ENCODE peak calls at places on chromosomes 1 and 21, in six cellular contexts. One of them, this sample, is unnamed.
A peak's percentile ranks its signal among the peaks of the same experiment; 100 is the strongest.

GRCh38 chr1:35180776-35181374 is 12.1 kb downstream of the SFPQ start:
- DNase-seq in esophagus squamous epithelium: no peak
- DNase-seq in GM23338: no peak
- DNase-seq in IMR-90: peak; percentile 44
- DNase-seq in psoas muscle: no peak
- DNase-seq in PC-3: no peak
- DNase-seq in this sample: no peak

GRCh38 chr1:43711524-43712386 is 4.4 kb downstream of the ST3GAL3 start:
- DNase-seq in GM23338: no peak
- DNase-seq in esophagus squamous epithelium: no peak
- DNase-seq in psoas muscle: no peak
- DNase-seq in PC-3: peak; percentile 65
- DNase-seq in IMR-90: peak; percentile 91
- DNase-seq in this sample: no peak

GRCh38 chr1:6059866-6060265 is 14.2 kb downstream of the KCNAB2 start:
- DNase-seq in psoas muscle: no peak
- DNase-seq in GM23338: no peak
- DNase-seq in IMR-90: no peak
- DNase-seq in PC-3: peak; percentile 86
- DNase-seq in esophagus squamous epithelium: no peak
- DNase-seq in this sample: no peak

GRCh38 chr1:7300893-7301292 is 470.2 kb upstream of the VAMP3 start:
- DNase-seq in esophagus squamous epithelium: no peak
- DNase-seq in IMR-90: peak; percentile 98
- DNase-seq in GM23338: no peak
- DNase-seq in PC-3: peak; percentile 66
- DNase-seq in psoas muscle: no peak
- DNase-seq in this sample: no peak

GRCh38 chr1:87592156-87592555 is 263.5 kb downstream of the LMO4 start:
- DNase-seq in PC-3: no peak
- DNase-seq in psoas muscle: no peak
- DNase-seq in esophagus squamous epithelium: no peak
- DNase-seq in IMR-90: no peak
- DNase-seq in GM23338: no peak
- DNase-seq in this sample: no peak

GRCh38 chr1:14945132-14946010 is 208.2 kb upstream of the TMEM51 start:
- DNase-seq in psoas muscle: no peak
- DNase-seq in esophagus squamous epithelium: no peak
- DNase-seq in PC-3: peak; percentile 15
- DNase-seq in GM23338: peak; percentile 68
- DNase-seq in IMR-90: peak; percentile 90
- DNase-seq in this sample: peak; percentile 67

GRCh38 chr1:208008534-208008933 is 97.6 kb upstream of the CD34 start:
- DNase-seq in GM23338: no peak
- DNase-seq in PC-3: no peak
- DNase-seq in IMR-90: no peak
- DNase-seq in psoas muscle: no peak
- DNase-seq in esophagus squamous epithelium: no peak
- DNase-seq in this sample: no peak

GRCh38 chr1:212609701-212610574 is 1.4 kb downstream of the ATF3 start:
- DNase-seq in esophagus squamous epithelium: no peak
- DNase-seq in psoas muscle: no peak
- DNase-seq in IMR-90: no peak
- DNase-seq in PC-3: peak; percentile 51
- DNase-seq in GM23338: no peak
- DNase-seq in this sample: no peak

GRCh38 chr21:46503922-46504539 is 45.3 kb downstream of the DIP2A start:
- DNase-seq in PC-3: no peak
- DNase-seq in IMR-90: no peak
- DNase-seq in GM23338: no peak
- DNase-seq in esophagus squamous epithelium: no peak
- DNase-seq in psoas muscle: no peak
- DNase-seq in this sample: no peak

GRCh38 chr1:155242805-155243358 is 12.4 kb downstream of the ENTREP3 start:
- DNase-seq in esophagus squamous epithelium: no peak
- DNase-seq in IMR-90: no peak
- DNase-seq in psoas muscle: no peak
- DNase-seq in GM23338: no peak
- DNase-seq in PC-3: no peak
- DNase-seq in this sample: no peak
- H3K4me3 ChIP-seq in esophagus squamous epithelium: peak overlapping the region; percentile 77
- H3K4me3 ChIP-seq in IMR-90: no peak overlapping the region
- H3K4me3 ChIP-seq in psoas muscle: peak overlapping the region; percentile 69
- H3K4me3 ChIP-seq in GM23338: peak overlapping the region; percentile 70
- H3K4me3 ChIP-seq in PC-3: peak overlapping the region; percentile 77
- H3K4me3 ChIP-seq in this sample: peak overlapping the region; percentile 78

GRCh38 chr21:26850116-26850643 is 5.0 kb upstream of the ADAMTS1 start:
- DNase-seq in PC-3: peak; percentile 80
- DNase-seq in esophagus squamous epithelium: no peak
- DNase-seq in IMR-90: peak; percentile 59
- DNase-seq in psoas muscle: no peak
- DNase-seq in GM23338: peak; percentile 76
- DNase-seq in this sample: no peak
- H3K27ac ChIP-seq in PC-3: no peak overlapping the region
- H3K27ac ChIP-seq in esophagus squamous epithelium: no peak overlapping the region
- H3K27ac ChIP-seq in IMR-90: peak overlapping the region; percentile 33
- H3K27ac ChIP-seq in psoas muscle: no peak overlapping the region
- H3K27ac ChIP-seq in GM23338: no peak overlapping the region
- H3K27ac ChIP-seq in this sample: peak overlapping the region; percentile 63

DNA sequence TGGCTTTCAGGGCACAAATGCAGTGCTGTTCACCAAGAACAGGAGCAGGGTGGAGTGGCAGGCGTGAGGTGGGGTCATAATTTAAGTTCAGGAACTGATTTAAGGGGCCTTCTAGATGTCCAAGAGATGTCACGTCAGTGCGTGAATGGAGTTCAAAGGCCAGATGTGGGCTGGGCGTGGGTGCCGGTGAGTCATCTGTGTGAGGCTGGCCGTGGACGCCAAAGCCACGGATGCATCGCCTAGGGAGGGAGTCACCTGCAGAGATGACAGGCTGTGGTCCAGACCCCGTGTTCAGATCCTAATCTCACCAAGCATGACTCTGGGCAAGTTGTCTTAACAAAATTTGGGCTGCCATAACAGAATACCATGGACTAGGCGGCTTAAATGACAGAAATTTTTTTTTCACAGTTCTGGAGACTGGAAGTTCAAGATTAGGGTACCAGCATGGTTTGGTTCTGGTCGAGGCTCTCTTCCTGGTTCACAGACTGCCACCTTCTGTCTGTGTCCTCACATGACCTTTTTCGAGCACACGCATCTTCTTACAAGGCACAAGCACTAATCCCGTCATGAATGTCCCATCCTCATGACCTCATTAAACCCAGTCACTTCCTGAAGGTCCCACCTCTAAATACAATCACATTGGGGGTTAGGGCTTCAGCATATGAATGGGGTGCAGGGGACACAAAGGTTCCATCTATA is 109.6 kb downstream of the PRDM2 start:
- DNase-seq in PC-3: no peak
- DNase-seq in esophagus squamous epithelium: no peak
- DNase-seq in psoas muscle: no peak
- DNase-seq in GM23338: no peak
- DNase-seq in IMR-90: peak; percentile 7
- DNase-seq in this sample: no peak
- TF ChIP-seq CTCF in PC-3: peak; percentile 12
- TF ChIP-seq CTCF in esophagus squamous epithelium: no peak
- TF ChIP-seq CTCF in psoas muscle: no peak
- TF ChIP-seq CTCF in GM23338: peak; percentile 42
- TF ChIP-seq CTCF in IMR-90: no peak
- TF ChIP-seq CTCF in this sample: no peak

DNA sequence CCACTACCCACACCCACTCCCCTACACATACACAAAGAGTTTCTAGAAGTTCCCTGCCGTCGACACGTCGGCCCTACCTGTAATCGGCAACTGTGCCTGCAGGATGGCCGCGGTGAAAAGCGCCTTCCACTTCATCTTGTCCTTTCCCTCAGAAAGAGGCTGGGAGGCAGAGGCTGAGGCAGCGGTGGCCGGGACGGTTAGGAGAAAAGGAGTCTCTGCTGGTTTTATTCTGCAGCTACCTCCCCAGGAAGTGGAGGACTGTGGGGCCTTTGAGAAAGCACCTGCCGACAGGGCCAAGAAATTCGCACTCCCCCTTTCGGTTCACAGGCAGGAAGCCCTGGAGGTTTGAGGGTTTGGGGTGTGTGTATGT is at the start of gene CD247:
- DNase-seq in GM23338: no peak
- DNase-seq in PC-3: no peak
- DNase-seq in psoas muscle: no peak
- DNase-seq in esophagus squamous epithelium: no peak
- DNase-seq in IMR-90: no peak
- DNase-seq in this sample: no peak
- H3K4me3 ChIP-seq in GM23338: no peak within 1 kb of the TSS
- H3K4me3 ChIP-seq in PC-3: no peak within 1 kb of the TSS
- H3K4me3 ChIP-seq in psoas muscle: no peak within 1 kb of the TSS
- H3K4me3 ChIP-seq in esophagus squamous epithelium: peak within 1 kb of the TSS; percentile 47
- H3K4me3 ChIP-seq in IMR-90: no peak within 1 kb of the TSS
- H3K4me3 ChIP-seq in this sample: no peak within 1 kb of the TSS

DNA sequence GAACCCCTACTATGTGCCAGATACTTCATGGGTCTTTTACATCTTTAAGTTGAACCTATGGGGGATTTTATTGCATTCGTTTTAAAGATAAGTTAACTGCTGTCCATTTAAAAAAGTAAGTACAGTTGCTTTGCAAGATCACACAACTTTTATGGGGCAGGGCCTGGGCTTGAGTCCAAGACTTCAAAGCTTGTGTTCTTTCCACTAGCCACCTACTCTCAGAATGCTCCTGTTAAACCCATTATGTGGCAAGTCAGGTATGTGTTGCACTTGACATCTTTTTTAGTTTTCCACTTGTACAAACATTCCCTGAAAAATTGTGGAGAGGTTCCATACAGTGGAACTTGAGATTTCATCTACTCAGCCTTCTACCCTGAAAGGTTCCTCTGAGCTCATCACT is 235.5 kb upstream of the SGIP1 start:
- DNase-seq in psoas muscle: no peak
- DNase-seq in IMR-90: no peak
- DNase-seq in esophagus squamous epithelium: no peak
- DNase-seq in PC-3: peak; percentile 32
- DNase-seq in GM23338: no peak
- DNase-seq in this sample: no peak
- H3K27ac ChIP-seq in psoas muscle: no peak overlapping the region
- H3K27ac ChIP-seq in IMR-90: no peak overlapping the region
- H3K27ac ChIP-seq in esophagus squamous epithelium: no peak overlapping the region
- H3K27ac ChIP-seq in PC-3: no peak overlapping the region
- H3K27ac ChIP-seq in GM23338: no peak overlapping the region
- H3K27ac ChIP-seq in this sample: no peak overlapping the region

DNA sequence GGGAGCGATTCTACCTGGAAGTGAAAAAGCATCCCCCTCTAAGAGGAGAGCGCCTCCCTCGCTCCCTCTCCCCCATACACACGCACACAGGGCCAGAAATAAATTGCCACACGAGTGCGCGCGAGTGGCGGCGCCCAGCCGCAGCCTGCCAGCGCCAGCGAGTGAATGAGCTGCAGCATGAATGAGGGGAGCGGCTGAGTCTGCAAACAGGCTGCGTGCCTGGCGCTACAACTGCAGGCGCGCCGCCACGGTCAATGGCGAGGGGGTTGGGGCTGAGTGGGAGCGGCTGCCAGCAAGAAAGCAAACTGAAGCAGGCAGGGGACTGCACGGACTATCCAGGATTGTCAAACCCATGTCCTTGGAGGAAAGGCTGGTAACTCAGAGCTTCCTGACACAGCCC is 2.2 kb downstream of the CAMK1G start:
- DNase-seq in psoas muscle: peak; percentile 64
- DNase-seq in IMR-90: no peak
- DNase-seq in PC-3: peak; percentile 68
- DNase-seq in esophagus squamous epithelium: no peak
- DNase-seq in GM23338: peak; percentile 63
- DNase-seq in this sample: peak; percentile 86
- TF ChIP-seq CTCF in psoas muscle: no peak
- TF ChIP-seq CTCF in IMR-90: no peak
- TF ChIP-seq CTCF in PC-3: peak; percentile 47
- TF ChIP-seq CTCF in esophagus squamous epithelium: no peak
- TF ChIP-seq CTCF in GM23338: peak; percentile 5
- TF ChIP-seq CTCF in this sample: no peak

GRCh38 chr1:177274687-177275211 is 104.0 kb downstream of the BRINP2 start:
- DNase-seq in GM23338: no peak
- DNase-seq in PC-3: peak; percentile 74
- DNase-seq in IMR-90: peak; percentile 36
- DNase-seq in esophagus squamous epithelium: no peak
- DNase-seq in psoas muscle: peak; percentile 59
- DNase-seq in this sample: no peak
- H3K4me3 ChIP-seq in GM23338: no peak overlapping the region
- H3K4me3 ChIP-seq in PC-3: no peak overlapping the region
- H3K4me3 ChIP-seq in IMR-90: no peak overlapping the region
- H3K4me3 ChIP-seq in esophagus squamous epithelium: no peak overlapping the region
- H3K4me3 ChIP-seq in psoas muscle: no peak overlapping the region
- H3K4me3 ChIP-seq in this sample: no peak overlapping the region

GRCh38 chr1:211336775-211337174 is 10.1 kb downstream of the TRAF5 start:
- DNase-seq in psoas muscle: no peak
- DNase-seq in IMR-90: no peak
- DNase-seq in GM23338: no peak
- DNase-seq in esophagus squamous epithelium: no peak
- DNase-seq in PC-3: no peak
- DNase-seq in this sample: no peak
- H3K27ac ChIP-seq in psoas muscle: no peak overlapping the region
- H3K27ac ChIP-seq in IMR-90: no peak overlapping the region
- H3K27ac ChIP-seq in GM23338: no peak overlapping the region
- H3K27ac ChIP-seq in esophagus squamous epithelium: no peak overlapping the region
- H3K27ac ChIP-seq in PC-3: no peak overlapping the region
- H3K27ac ChIP-seq in this sample: no peak overlapping the region

This sample was measured in dorsolateral prefrontal cortex.